ENCODE peak calls at places on chromosome 22, in five cellular contexts. N is stimulated activated CD4-positive, alpha-beta T cell treated with anti-CD3 and anti-CD28 coated beads, Interleukin-1b, Interleukin-23, amount 100 ng/mL, for 1 hour; H is T-helper 2 cell; C is NCI-H1105 treated with DMSO at 0.1 percent for 48 hours; L is cardiac muscle cell. T is an unnamed sample.

GRCh38 chr22:32353292-32353691 is 4.4 kb upstream of the RFPL3 start:
- DNase-seq in N (no peak), H (no peak), C (no peak), L (no peak), T (no peak)

GRCh38 chr22:30398685-30399680 is 2.2 kb downstream of the SEC14L2 start:
- DNase-seq in N (no peak), H (no peak), C (no peak), L (no peak), T (no peak)

GRCh38 chr22:46589871-46590271 is 30.3 kb upstream of the GRAMD4 start:
- DNase-seq in N (no peak), H (no peak), C (no peak), L (peak; percentile 91), T (no peak)

GRCh38 chr22:36196254-36197064 is 5.2 kb downstream of the APOL4 start:
- DNase-seq in N (no peak), H (no peak), C (no peak), L (no peak), T (no peak)

GRCh38 chr22:36587289-36588154 is 58.6 kb upstream of the EIF3D start:
- DNase-seq in N (no peak), H (no peak), C (no peak), L (no peak), T (no peak)

GRCh38 chr22:49747130-49747529 is 80.5 kb downstream of the BRD1 start:
- DNase-seq in N (no peak), H (no peak), C (no peak), L (no peak), T (no peak)

GRCh38 chr22:50570861-50571260 is 7.4 kb downstream of the CPT1B start:
- DNase-seq in N (no peak), H (no peak), C (no peak), L (no peak), T (no peak)

GRCh38 chr22:37427128-37427710 is at the start of gene ELFN2:
- DNase-seq in N (no peak), H (no peak), C (no peak), L (peak; percentile 63), T (no peak)

GRCh38 chr22:40325315-40325714 is 21.0 kb upstream of the ADSL start:
- DNase-seq in N (no peak), H (no peak), C (no peak), L (no peak), T (no peak)

GRCh38 chr22:41230399-41230785 is 10.3 kb downstream of the CHADL start:
- DNase-seq in N (no peak), H (no peak), C (no peak), L (no peak), T (no peak)

GRCh38 chr22:23383491-23384450 is 196.3 kb downstream of the IGLL1 start:
- DNase-seq in N (no peak), H (no peak), C (no peak), L (peak; percentile 43), T (no peak)

GRCh38 chr22:44617828-44618227 is 84.2 kb upstream of the PRR5 start:
- DNase-seq in N (no peak), H (no peak), C (no peak), L (no peak), T (no peak)

GRCh38 chr22:23499845-23500500 is 80.1 kb downstream of the IGLL1 start:
- DNase-seq in N (no peak), H (no peak), C (no peak), L (no peak), T (no peak)

GRCh38 chr22:38966379-38966700 is 8.9 kb downstream of the APOBEC3A start:
- DNase-seq in N (no peak), H (no peak), C (no peak), L (peak; percentile 15), T (no peak)

GRCh38 chr22:50733521-50734342 is 4.3 kb upstream of the ACR start:
- DNase-seq in N (no peak), H (no peak), C (no peak), L (no peak), T (no peak)

GRCh38 chr22:46731246-46732040 is 6.6 kb downstream of the CERK start:
- DNase-seq in N (no peak), H (no peak), C (peak; percentile 88), L (peak; percentile 42), T (no peak)

GRCh38 chr22:32016081-32016480 is 27.0 kb upstream of the SLC5A1 start:
- DNase-seq in N (no peak), H (no peak), C (no peak), L (no peak), T (no peak)

GRCh38 chr22:20889025-20889704 is 28.0 kb upstream of the CRKL start:
- DNase-seq in N (no peak), H (no peak), C (no peak), L (no peak), T (no peak)